ENCODE peak calls at places on chromosomes 3 and 15, in ten cellular contexts. O is neural crest cell; F is iris pigment epithelial cell; E is cardiac fibroblast; N is CD8-positive, alpha-beta T cell; A is NAMALWA; Z is thoracic aorta; Q is activated T-cell treated with anti-CD3 and anti-CD28 coated beads, Interleukin-2, amount 50 U/mL, for 1 hour; P is NCI-H1417; H is K562. V is an unnamed sample.
A peak's percentile ranks its signal among the peaks of the same experiment; 100 is the strongest.

GRCh38 chr3:62007036-62007435 is 366.3 kb downstream of the FEZF2 start:
- DNase-seq in Q (no peak), O (no peak), H (no peak), N (no peak), Z (no peak), P (no peak), E (peak; percentile 31), A (no peak), F (no peak), V (no peak)

GRCh38 chr15:68700395-68701123 is 120.1 kb downstream of the ANP32A start:
- DNase-seq in E (peak; percentile 79), H (no peak), P (peak; percentile 72), N (no peak), A (no peak), F (peak; percentile 48), O (peak; percentile 16), Q (no peak), Z (no peak), V (no peak)

GRCh38 chr3:46429671-46430070 is 22.6 kb downstream of the CCRL2 start:
- DNase-seq in Q (no peak), E (no peak), N (no peak), F (no peak), H (no peak), Z (no peak), P (no peak), O (no peak), A (no peak), V (no peak)

GRCh38 chr15:64854041-64854440 is 12.3 kb downstream of the PLEKHO2 start:
- DNase-seq in E (peak; percentile 84), F (no peak), Z (no peak), H (no peak), P (no peak), O (no peak), N (no peak), Q (no peak), A (no peak), V (no peak)

GRCh38 chr3:130894873-130895330 is 1.0 kb downstream of the ATP2C1 start:
- DNase-seq in A (peak; percentile 27), N (no peak), E (peak; percentile 23), Q (no peak), Z (no peak), P (no peak), O (no peak), H (no peak), F (peak; percentile 19), V (no peak)

GRCh38 chr15:77327168-77327567 is 92.7 kb downstream of the PEAK1 start:
- DNase-seq in P (no peak), E (no peak), F (no peak), Q (no peak), H (no peak), N (no peak), Z (no peak), A (no peak), O (no peak), V (no peak)

GRCh38 chr3:54356299-54357037 is 234.1 kb downstream of the CACNA2D3 start:
- DNase-seq in Z (peak; percentile 17), F (no peak), O (no peak), N (no peak), A (no peak), P (no peak), H (no peak), E (peak; percentile 60), Q (no peak), V (no peak)

GRCh38 chr15:70065006-70065722 is 32.6 kb downstream of the TLE3 start:
- DNase-seq in A (no peak), O (no peak), Q (no peak), N (no peak), Z (no peak), H (no peak), F (no peak), E (no peak), P (no peak), V (no peak)

GRCh38 chr15:99712415-99712814 is 20.8 kb downstream of the LYSMD4 start:
- DNase-seq in H (no peak), P (no peak), Z (no peak), F (no peak), E (no peak), N (no peak), Q (no peak), A (no peak), O (no peak), V (no peak)

GRCh38 chr15:57696146-57696545 is 10.4 kb upstream of the POLR2M start:
- DNase-seq in H (no peak), A (no peak), Q (no peak), N (no peak), F (no peak), E (no peak), Z (no peak), O (no peak), P (peak; percentile 32), V (no peak)

GRCh38 chr3:71536376-71536965 is 47.1 kb downstream of the FOXP1 start:
- DNase-seq in Z (no peak), O (no peak), A (no peak), Q (no peak), P (no peak), F (peak; percentile 85), N (no peak), H (no peak), E (peak; percentile 83), V (no peak)

GRCh38 chr3:161607056-161607455 is 110.4 kb downstream of the OTOL1 start:
- DNase-seq in N (no peak), E (no peak), P (no peak), H (no peak), Q (no peak), O (no peak), A (no peak), Z (no peak), F (no peak), V (no peak)

GRCh38 chr15:50463423-50464358 is 39.5 kb downstream of the USP8 start:
- DNase-seq in A (no peak), F (peak; percentile 78), H (no peak), Z (no peak), Q (no peak), N (no peak), P (no peak), O (no peak), E (peak; percentile 19), V (no peak)

GRCh38 chr3:139934557-139935070 is 371 bp upstream of the CLSTN2 start:
- DNase-seq in O (peak; percentile 53), N (no peak), Z (no peak), H (no peak), P (peak; percentile 72), Q (no peak), E (peak; percentile 4), F (peak; percentile 39), A (no peak), V (no peak)

GRCh38 chr15:67065531-67066005 is at the start of gene SMAD3:
- DNase-seq in P (peak; percentile 26), H (peak; percentile 91), O (peak; percentile 76), A (peak; percentile 87), F (peak; percentile 98), Q (peak; percentile 80), E (peak; percentile 98), N (peak; percentile 69), Z (peak; percentile 60), V (peak; percentile 85)

V was measured in KG1.